ENCODE peak calls at places on chromosome 15, in seven cellular contexts. E is RWPE2; K is heart left ventricle; F is CD4-positive, CD25-positive, alpha-beta regulatory T cell; V is hepatocyte; X is cardiac muscle cell; R is K562. M is an unnamed sample. For H3K4me1 and H3K27me3, the result is how much of the 10 kb centered on the place peaks cover.

GRCh38 chr15:83365370-83365938 is 81.0 kb upstream of the BNC1 start:
- DNase-seq in E (peak), K (peak), F (no peak), V (peak), X (peak), R (no peak), M (peak)

GRCh38 chr15:101820781-101821180 is 8.8 kb downstream of the OR4F15 start:
- DNase-seq in E (no peak), K (no peak), F (no peak), V (no peak), X (no peak), R (no peak), M (no peak)

GRCh38 chr15:58931985-58932384 is 1.5 kb downstream of the SLTM start:
- DNase-seq in E (no peak), K (no peak), F (peak), V (peak), X (peak), R (peak), M (no peak)

GRCh38 chr15:97319316-97319715 is 641.2 kb upstream of the ARRDC4 start:
- DNase-seq in E (no peak), K (no peak), F (no peak), V (peak), X (no peak), R (no peak), M (no peak)

GRCh38 chr15:64151727-64152506 is at the start of gene SNX22:
- DNase-seq in E (no peak), K (peak), F (peak), V (peak), X (peak), R (no peak), M (no peak)

GRCh38 chr15:100542290-100542689 is 13.5 kb upstream of the CERS3 start:
- DNase-seq in E (no peak), K (no peak), F (no peak), V (no peak), X (no peak), R (no peak), M (no peak)

GRCh38 chr15:63157891-63158431 is 684 bp upstream of the RPS27L start:
- DNase-seq in E (no peak), K (peak), F (no peak), V (peak), X (peak), R (peak), M (peak)

GRCh38 chr15:78828930-78829329 is 17.7 kb upstream of the ADAMTS7 start:
- DNase-seq in E (no peak), K (no peak), F (no peak), V (no peak), X (no peak), R (no peak), M (no peak)

GRCh38 chr15:95169701-95170459 is 938.5 kb downstream of the MCTP2 start:
- DNase-seq in E (no peak), K (no peak), F (no peak), V (peak), X (peak), R (peak), M (no peak)

GRCh38 chr15:48059786-48060185 is 61.0 kb upstream of the SLC24A5 start:
- DNase-seq in E (no peak), K (peak), F (no peak), V (no peak), X (no peak), R (no peak), M (no peak)

GRCh38 chr15:89556413-89557262 is 18.6 kb upstream of the TICRR start:
- DNase-seq in E (no peak), K (peak), F (peak), V (peak), X (peak), R (peak), M (peak)

GRCh38 chr15:95210436-95210981 is 979.1 kb downstream of the MCTP2 start:
- DNase-seq in E (no peak), K (no peak), F (no peak), V (no peak), X (no peak), R (no peak), M (no peak)

GRCh38 chr15:40766906-40767837 is 2.6 kb upstream of the C15orf62 start:
- DNase-seq in E (peak), K (no peak), F (no peak), V (no peak), X (no peak), R (no peak), M (peak)

GRCh38 chr15:79168922-79169322 is 78.3 kb upstream of the RASGRF1 start:
- DNase-seq in E (peak), K (peak), F (no peak), V (peak), X (peak), R (peak), M (peak)

GRCh38 chr15:33913459-33913858 is 54.8 kb upstream of the CHRM5 start:
- DNase-seq in E (no peak), K (no peak), F (no peak), V (no peak), X (no peak), R (no peak), M (no peak)

GRCh38 chr15:47551559-47551958 is 165.7 kb upstream of the SEMA6D start:
- DNase-seq in E (no peak), K (no peak), F (no peak), V (no peak), X (no peak), R (no peak), M (no peak)

GRCh38 chr15:36755341-36755740 is 175.9 kb downstream of the CDIN1 start:
- DNase-seq in E (no peak), K (no peak), F (no peak), V (no peak), X (no peak), R (no peak), M (no peak)

GRCh38 chr15:56934269-56934668 is 15.8 kb downstream of the TCF12 start:
- DNase-seq in E (no peak), K (no peak), F (no peak), V (no peak), X (no peak), R (peak), M (no peak)

GRCh38 chr15:28982886-28983285 is 97.1 kb downstream of the APBA2 start:
- DNase-seq in E (no peak), K (no peak), F (no peak), V (no peak), X (no peak), R (no peak), M (peak)

GRCh38 chr15:59438891-59439290 is 905 bp downstream of the FAM81A start:
- DNase-seq in E (no peak), K (no peak), F (no peak), V (no peak), X (no peak), R (no peak), M (no peak)

GRCh38 chr15:25237291-25237978 is 201.4 kb downstream of the UBE3A start:
- DNase-seq in E (peak), K (peak), F (no peak), V (no peak), X (no peak), R (no peak), M (no peak)

GRCh38 chr15:49075876-49076275 is 29.6 kb upstream of the SECISBP2L start:
- DNase-seq in E (no peak), K (no peak), F (no peak), V (no peak), X (no peak), R (no peak), M (no peak)

GRCh38 chr15:62653122-62653521 is 389.4 kb upstream of the TPM1 start:
- DNase-seq in E (no peak), K (no peak), F (no peak), V (no peak), X (no peak), R (no peak), M (no peak)

GRCh38 chr15:80003171-80003570 is 32.2 kb upstream of the BCL2A1 start:
- DNase-seq in E (no peak), K (no peak), F (no peak), V (no peak), X (no peak), R (no peak), M (no peak)

GRCh38 chr15:43648649-43649429 is at the start of gene CATSPER2:
- DNase-seq in E (peak), K (no peak), F (no peak), V (no peak), X (no peak), R (no peak), M (peak)

GRCh38 chr15:80923668-80924067 is 66.0 kb downstream of the MESD start:
- DNase-seq in E (no peak), K (no peak), F (no peak), V (no peak), X (no peak), R (no peak), M (no peak)

GRCh38 chr15:36363335-36363734 is 216.1 kb upstream of the CDIN1 start:
- DNase-seq in E (no peak), K (no peak), F (no peak), V (no peak), X (peak), R (no peak), M (no peak)

GRCh38 chr15:37794947-37795346 is 139.5 kb upstream of the TMCO5A start:
- DNase-seq in E (no peak), K (no peak), F (no peak), V (no peak), X (no peak), R (no peak), M (no peak)

GRCh38 chr15:29046946-29047345 is 161.2 kb downstream of the APBA2 start:
- DNase-seq in E (no peak), K (no peak), F (no peak), V (no peak), X (no peak), R (no peak), M (no peak)

GRCh38 chr15:52080993-52081392 is 31.6 kb downstream of the BCL2L10 start:
- DNase-seq in E (no peak), K (no peak), F (no peak), V (no peak), X (no peak), R (no peak), M (no peak)

GRCh38 chr15:52080031-52080430 is 32.5 kb downstream of the BCL2L10 start:
- DNase-seq in E (peak), K (no peak), F (no peak), V (peak), X (no peak), R (no peak), M (no peak)

GRCh38 chr15:52078876-52079700 is 33.5 kb downstream of the BCL2L10 start:
- DNase-seq in E (peak), K (peak), F (peak), V (peak), X (peak), R (peak), M (peak)

GRCh38 chr15:52076889-52077781 is 35.4 kb downstream of the BCL2L10 start:
- DNase-seq in E (peak), K (no peak), F (no peak), V (peak), X (no peak), R (no peak), M (no peak)

GRCh38 chr15:52078197-52078875 is 34.2 kb downstream of the BCL2L10 start:
- DNase-seq in E (no peak), K (no peak), F (no peak), V (peak), X (no peak), R (no peak), M (no peak)
- H3K4me1 ChIP-seq in E (half or more), K (under half), F (under half), V (under half), X (under half), R (under half), M (under half)

GRCh38 chr15:85381850-85382751 is 1.7 kb downstream of the AKAP13 start:
- DNase-seq in E (no peak), K (no peak), F (no peak), V (peak), X (peak), R (no peak), M (no peak)
- H3K27ac ChIP-seq in E (peak), K (peak), F (no peak), V (peak), X (peak), R (no peak), M (no peak)

GRCh38 chr15:72197460-72198409 is at the start of gene GRAMD2A:
- DNase-seq in E (peak), K (no peak), F (no peak), V (peak), X (peak), R (peak), M (peak)

GRCh38 chr15:72197045-72197459 is 535 bp downstream of the GRAMD2A start:
- DNase-seq in E (no peak), K (no peak), F (no peak), V (no peak), X (no peak), R (no peak), M (peak)

GRCh38 chr15:72196409-72197044 is 1.1 kb downstream of the GRAMD2A start:
- DNase-seq in E (no peak), K (no peak), F (no peak), V (no peak), X (no peak), R (no peak), M (no peak)

GRCh38 chr15:72193781-72194396 is 3.7 kb downstream of the GRAMD2A start:
- DNase-seq in E (no peak), K (no peak), F (no peak), V (no peak), X (no peak), R (no peak), M (peak)

GRCh38 chr15:72195101-72195511 is 2.5 kb downstream of the GRAMD2A start:
- DNase-seq in E (no peak), K (no peak), F (no peak), V (no peak), X (no peak), R (peak), M (peak)
- H3K27me3 ChIP-seq in E (under half), K (under half), F (under half), V (under half), X (under half), R (under half), M (under half)

DNA sequence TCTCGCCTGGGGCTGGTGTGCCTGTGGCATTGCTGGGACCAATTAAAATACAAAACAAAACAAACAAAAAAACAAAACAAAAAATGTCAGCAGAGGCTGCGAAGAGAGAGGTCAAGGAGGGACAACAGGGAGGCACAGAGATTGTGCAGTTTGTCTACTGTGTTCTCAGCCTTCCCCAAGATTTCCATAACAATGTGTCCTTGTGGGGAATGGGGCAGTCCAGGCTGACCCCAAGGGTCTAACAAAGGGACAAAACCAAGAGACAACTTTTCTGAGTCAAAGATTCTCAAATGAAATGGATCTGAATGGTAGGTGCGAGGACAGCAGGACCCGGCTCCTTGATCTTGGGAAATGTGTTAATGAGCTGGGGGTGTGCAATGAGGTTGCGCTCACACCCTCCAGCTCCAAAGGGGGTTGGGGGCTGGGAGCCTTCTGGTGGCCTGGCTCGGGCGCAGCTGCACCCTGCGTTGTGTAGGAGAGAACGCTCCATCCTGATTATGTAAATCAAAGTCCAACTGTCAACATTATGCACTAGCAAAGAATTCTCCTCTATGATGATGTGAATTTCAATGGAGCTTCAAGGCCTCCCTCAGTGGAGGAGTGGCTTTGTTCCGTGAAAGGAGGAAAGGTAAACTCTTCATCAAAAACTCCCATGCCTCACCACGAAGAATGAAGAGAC is 46.6 kb upstream of the TRPM1 start:
- DNase-seq in E (no peak), K (no peak), F (no peak), V (no peak), X (no peak), R (no peak), M (peak)
- H3K4me1 ChIP-seq in E (under half), K (under half), F (under half), V (under half), X (under half), R (under half), M (under half)

DNA sequence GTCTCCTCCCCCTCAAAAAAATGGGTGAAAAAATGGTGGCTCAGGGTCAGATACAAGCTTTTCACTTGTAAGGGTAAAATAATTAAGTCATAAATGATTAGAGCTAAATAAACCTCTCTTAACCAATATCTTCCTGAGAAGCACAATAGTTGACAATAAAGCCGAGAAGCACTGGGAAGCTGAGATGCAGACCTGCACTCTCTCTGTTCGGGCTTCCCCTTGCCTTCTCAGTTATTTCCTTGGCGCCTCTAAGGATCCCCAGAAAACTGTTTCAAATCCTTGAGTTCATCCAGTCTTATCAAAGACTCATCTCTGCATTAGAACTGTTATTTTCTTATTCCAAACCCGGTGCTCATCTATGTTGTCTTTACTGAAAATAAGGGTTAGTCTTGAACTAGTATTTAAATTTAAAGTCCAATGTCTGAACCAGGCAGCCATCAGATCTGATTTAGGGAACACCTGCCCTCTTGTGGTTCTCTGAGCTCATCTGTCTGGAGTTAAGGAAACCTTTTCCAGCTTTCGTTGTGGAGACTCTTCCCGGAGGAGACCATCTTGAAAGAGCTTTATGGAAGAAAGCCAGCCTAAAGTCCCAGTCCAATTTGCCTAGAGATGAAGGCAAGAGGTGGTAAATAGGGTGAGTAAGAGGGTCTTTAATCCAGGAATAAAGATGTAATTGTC is 256.4 kb upstream of the MCTP2 start:
- DNase-seq in E (no peak), K (no peak), F (no peak), V (peak), X (peak), R (no peak), M (peak)
- H3K27ac ChIP-seq in E (no peak), K (no peak), F (no peak), V (no peak), X (no peak), R (no peak), M (no peak)

GRCh38 chr15:98381446-98381845 is 266.9 kb upstream of the IGF1R start:
- DNase-seq in E (no peak), K (no peak), F (no peak), V (no peak), X (no peak), R (no peak), M (no peak)
- H3K27me3 ChIP-seq in E (under half), K (under half), F (under half), V (under half), X (under half), R (under half), M (under half)

DNA sequence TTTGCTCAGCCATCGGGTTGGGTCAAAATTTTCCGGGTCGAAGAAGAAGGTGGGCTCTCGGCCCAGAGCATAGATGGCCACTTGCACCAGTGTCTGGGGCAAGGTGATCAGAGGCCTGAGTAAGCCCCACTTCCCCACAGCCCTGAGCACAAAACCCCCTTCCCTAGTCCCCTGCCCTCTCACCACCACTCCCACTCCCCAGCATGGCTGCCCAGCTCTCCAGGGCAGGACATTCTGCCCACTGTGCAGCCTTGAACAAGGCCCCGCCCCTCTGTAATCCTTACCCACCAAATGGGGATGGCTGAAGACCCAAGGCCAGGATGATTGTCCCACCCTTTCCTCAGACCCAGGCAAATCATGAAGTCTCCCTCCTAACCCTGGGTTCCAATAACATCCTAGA is 28.8 kb downstream of the CYP11A1 start:
- DNase-seq in E (no peak), K (no peak), F (no peak), V (no peak), X (no peak), R (no peak), M (no peak)
- H3K4me1 ChIP-seq in E (under half), K (under half), F (under half), V (under half), X (under half), R (under half), M (under half)

DNA sequence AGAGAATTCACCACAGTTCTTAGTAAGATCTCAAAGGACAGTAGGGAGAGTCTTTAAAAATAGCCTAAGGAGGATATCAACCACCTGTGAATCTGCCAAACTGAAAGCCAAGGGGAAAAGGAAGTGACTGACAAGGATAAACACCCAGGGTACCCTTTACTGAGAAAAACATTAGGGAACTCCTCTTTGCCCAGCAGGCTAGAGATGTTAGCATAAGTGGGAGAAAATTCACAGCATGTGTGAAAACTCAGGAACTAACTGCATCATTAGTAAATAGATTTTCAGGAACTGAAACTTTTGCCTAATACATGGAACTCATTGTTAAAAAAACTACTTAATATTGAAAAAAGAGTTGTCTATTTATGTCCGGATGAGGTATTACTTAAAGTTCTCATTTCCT is 375.5 kb downstream of the NTRK3 start:
- DNase-seq in E (no peak), K (no peak), F (no peak), V (no peak), X (no peak), R (no peak), M (no peak)
- H3K27ac ChIP-seq in E (no peak), K (no peak), F (no peak), V (no peak), X (no peak), R (no peak), M (no peak)